ENCODE peak calls at places on chromosomes 13 and 19, in six cellular contexts. Q is NCI-H1105; G is Jurkat, Clone E6-1; L is MV-4-11; H is HS-27A; K is PC-3. R is an unnamed sample.

GRCh38 chr13:112883241-112883945 is 85.6 kb upstream of the MCF2L start:
- DNase-seq in G (no peak), H (no peak), Q (no peak), L (no peak), K (no peak), R (no peak)

GRCh38 chr13:62837895-62838294 is 1422.2 kb upstream of the PCDH20 start:
- DNase-seq in K (peak), Q (no peak), L (no peak), G (no peak), H (no peak), R (no peak)

GRCh38 chr13:36766295-36766694 is 52.7 kb upstream of the RFXAP start:
- DNase-seq in H (peak), L (no peak), G (no peak), K (peak), Q (no peak), R (peak)

GRCh38 chr13:31987071-31987470 is 44.5 kb upstream of the FRY start:
- DNase-seq in H (no peak), K (no peak), L (no peak), G (no peak), Q (no peak), R (no peak)

GRCh38 chr19:35350591-35350990 is 2.9 kb downstream of the FFAR1 start:
- DNase-seq in G (no peak), K (no peak), H (no peak), L (no peak), Q (no peak), R (no peak)

GRCh38 chr19:5292453-5292842 is 48.2 kb downstream of the PTPRS start:
- DNase-seq in H (no peak), L (no peak), G (peak), Q (peak), K (peak), R (no peak)

GRCh38 chr13:26628706-26629105 is 71.2 kb downstream of the WASF3 start:
- DNase-seq in Q (no peak), L (no peak), H (no peak), K (peak), G (peak), R (peak)

GRCh38 chr19:44401108-44401786 is at the start of gene ZNF285:
- DNase-seq in Q (no peak), G (no peak), L (no peak), H (peak), K (peak), R (peak)

GRCh38 chr13:48602296-48603040 is 51.3 kb upstream of the CYSLTR2 start:
- DNase-seq in H (no peak), G (no peak), K (no peak), L (no peak), Q (no peak), R (no peak)

GRCh38 chr19:19133985-19134384 is 4.3 kb downstream of the TMEM161A start:
- DNase-seq in Q (no peak), K (no peak), H (no peak), G (no peak), L (no peak), R (no peak)